ENCODE peak calls at places on chromosomes 11 and 22, in seven cellular contexts. X, Q, U, I, Y, O and P are unnamed samples.

GRCh38 chr11:579830-580601 is 3.7 kb downstream of the PHRF1 start:
- DNase-seq in Y (no peak), Q (no peak), X (peak), O (no peak), U (no peak), I (no peak), P (no peak)

GRCh38 chr11:63017306-63017974 is 1.8 kb upstream of the SLC22A8 start:
- DNase-seq in U (no peak), X (no peak), O (peak), Y (no peak), I (no peak), Q (no peak), P (no peak)

GRCh38 chr11:70537576-70538571 is 139.5 kb downstream of the CTTN start:
- DNase-seq in U (no peak), I (no peak), Q (peak), X (no peak), O (peak), Y (no peak), P (no peak)

GRCh38 chr22:37925767-37926166 is 19.7 kb downstream of the MICALL1 start:
- DNase-seq in O (no peak), Q (no peak), I (no peak), U (no peak), Y (no peak), X (no peak), P (no peak)

GRCh38 chr11:67463680-67464410 is 5.2 kb downstream of the TMEM134 start:
- DNase-seq in O (peak), U (no peak), Q (no peak), I (no peak), Y (no peak), X (no peak), P (peak)

GRCh38 chr22:20033045-20033706 is 12.3 kb downstream of the TANGO2 start:
- DNase-seq in O (no peak), U (no peak), X (peak), Q (no peak), I (no peak), Y (no peak), P (no peak)

GRCh38 chr11:35622070-35622469 is 3.8 kb downstream of the FJX1 start:
- DNase-seq in I (no peak), U (no peak), Y (no peak), X (peak), O (no peak), Q (no peak), P (no peak)

GRCh38 chr11:63889344-63889743 is 27.6 kb downstream of the RCOR2 start:
- DNase-seq in Y (no peak), O (no peak), U (no peak), Q (no peak), X (no peak), I (no peak), P (peak)

GRCh38 chr11:6468712-6469495 is 4.8 kb downstream of the TRIM3 start:
- DNase-seq in I (peak), Y (peak), Q (peak), X (peak), O (peak), U (no peak), P (peak)

GRCh38 chr11:128824199-128825049 is 42.7 kb downstream of the KCNJ1 start:
- DNase-seq in I (no peak), Q (no peak), U (no peak), Y (no peak), O (peak), X (peak), P (no peak)

GRCh38 chr11:75562048-75562835 is at the start of gene SERPINH1:
- DNase-seq in O (peak), X (peak), I (peak), Q (peak), Y (peak), U (peak), P (peak)

GRCh38 chr11:44351006-44351660 is 41.2 kb upstream of the ALX4 start:
- DNase-seq in Y (no peak), Q (no peak), O (no peak), U (no peak), X (no peak), I (no peak), P (no peak)

GRCh38 chr11:11149671-11150459 is 203.2 kb downstream of the CSNK2A3 start:
- DNase-seq in I (no peak), Y (no peak), O (no peak), Q (no peak), X (no peak), U (no peak), P (no peak)

GRCh38 chr11:12235945-12236743 is 125.8 kb downstream of the MICAL2 start:
- DNase-seq in U (peak), Q (no peak), O (peak), Y (no peak), X (peak), I (peak), P (no peak)